ENCODE peak calls at places on chromosomes 3 and 15, in six cellular contexts. Q, K, G, E, C and U are unnamed samples. For H3K27me3 and H3K4me1, the result is how much of the 10 kb centered on the place peaks cover.

GRCh38 chr3:24548278-24548677 is 53.6 kb upstream of the THRB start:
- DNase-seq in Q (no peak), K (no peak), G (no peak), E (no peak), C (no peak), U (peak)

GRCh38 chr3:8702560-8702959 is 31.0 kb upstream of the CAV3 start:
- DNase-seq in Q (no peak), K (peak), G (no peak), E (no peak), C (peak), U (no peak)

GRCh38 chr3:156609115-156609514 is 54.2 kb upstream of the SSR3 start:
- DNase-seq in Q (no peak), K (no peak), G (no peak), E (no peak), C (no peak), U (no peak)

GRCh38 chr3:146498002-146498736 is 28.8 kb upstream of the PLSCR2 start:
- DNase-seq in Q (no peak), K (no peak), G (no peak), E (no peak), C (no peak), U (no peak)

GRCh38 chr3:155549087-155549486 is 195.8 kb downstream of the PLCH1 start:
- DNase-seq in Q (no peak), K (no peak), G (no peak), E (no peak), C (no peak), U (no peak)

GRCh38 chr15:63600646-63601025 is 3.4 kb downstream of the FBXL22 start:
- DNase-seq in Q (peak), K (peak), G (peak), E (peak), C (no peak), U (peak)

GRCh38 chr3:151171145-151171544 is 31.9 kb downstream of the GPR171 start:
- DNase-seq in Q (no peak), K (no peak), G (no peak), E (peak), C (no peak), U (no peak)

GRCh38 chr3:196918968-196919367 is 23.4 kb downstream of the NCBP2 start:
- DNase-seq in Q (no peak), K (no peak), G (no peak), E (no peak), C (no peak), U (no peak)

GRCh38 chr3:133970916-133971315 is 58.8 kb downstream of the SLCO2A1 start:
- DNase-seq in Q (no peak), K (no peak), G (no peak), E (no peak), C (no peak), U (no peak)

GRCh38 chr3:174784206-174784934 is 74.8 kb upstream of the NAALADL2 start:
- DNase-seq in Q (no peak), K (peak), G (no peak), E (no peak), C (no peak), U (no peak)

GRCh38 chr3:27661813-27662212 is 60.3 kb downstream of the EOMES start:
- DNase-seq in Q (no peak), K (no peak), G (no peak), E (no peak), C (no peak), U (no peak)

GRCh38 chr15:89178307-89178977 is 42.9 kb downstream of the RLBP1 start:
- DNase-seq in Q (no peak), K (no peak), G (no peak), E (no peak), C (no peak), U (peak)

GRCh38 chr3:144380832-144381231 is 409.2 kb downstream of the DIPK2A start:
- DNase-seq in Q (no peak), K (peak), G (no peak), E (no peak), C (no peak), U (no peak)

GRCh38 chr15:73851679-73852078 is 21.7 kb upstream of the TBC1D21 start:
- DNase-seq in Q (no peak), K (peak), G (peak), E (peak), C (peak), U (peak)

GRCh38 chr3:161148832-161149475 is 43.8 kb upstream of the B3GALNT1 start:
- DNase-seq in Q (no peak), K (peak), G (no peak), E (no peak), C (no peak), U (no peak)

GRCh38 chr3:160368804-160369203 is 30.2 kb downstream of the IFT80 start:
- DNase-seq in Q (no peak), K (peak), G (no peak), E (no peak), C (no peak), U (no peak)

GRCh38 chr3:75265897-75266296 is 398.2 kb upstream of the FRG2C start:
- DNase-seq in Q (no peak), K (no peak), G (no peak), E (no peak), C (no peak), U (no peak)

GRCh38 chr15:90400759-90401314 is 12.8 kb downstream of the IQGAP1 start:
- DNase-seq in Q (peak), K (peak), G (peak), E (peak), C (peak), U (peak)

GRCh38 chr3:118447326-118447725 is 587.3 kb downstream of the IGSF11 start:
- DNase-seq in Q (no peak), K (no peak), G (no peak), E (no peak), C (peak), U (no peak)

GRCh38 chr3:181329024-181329423 is 339.5 kb upstream of the DNAJC19 start:
- DNase-seq in Q (no peak), K (peak), G (no peak), E (no peak), C (no peak), U (no peak)

GRCh38 chr3:127305499-127305898 is 17.7 kb upstream of the PRR20G start:
- DNase-seq in Q (no peak), K (no peak), G (no peak), E (no peak), C (no peak), U (no peak)
- H3K27me3 ChIP-seq in Q (under half), K (under half), G (under half), E (under half), C (under half), U (under half)

GRCh38 chr3:141740349-141740748 is 2.3 kb downstream of the RNF7 start:
- DNase-seq in Q (no peak), K (no peak), G (no peak), E (no peak), C (no peak), U (no peak)
- H3K4me1 ChIP-seq in Q (under half), K (under half), G (under half), E (under half), C (under half), U (under half)

GRCh38 chr3:113895964-113896363 is 51.8 kb upstream of the ZDHHC23 start:
- DNase-seq in Q (no peak), K (peak), G (no peak), E (no peak), C (no peak), U (no peak)

GRCh38 chr3:113894927-113895326 is 52.9 kb upstream of the ZDHHC23 start:
- DNase-seq in Q (no peak), K (no peak), G (no peak), E (no peak), C (no peak), U (no peak)

GRCh38 chr3:113896930-113897329 is 50.9 kb upstream of the ZDHHC23 start:
- DNase-seq in Q (no peak), K (no peak), G (no peak), E (no peak), C (no peak), U (no peak)

GRCh38 chr3:113897373-113897777 is 50.4 kb upstream of the ZDHHC23 start:
- DNase-seq in Q (no peak), K (peak), G (no peak), E (peak), C (no peak), U (no peak)

GRCh38 chr3:113898892-113899291 is 48.9 kb upstream of the ZDHHC23 start:
- DNase-seq in Q (no peak), K (no peak), G (no peak), E (no peak), C (no peak), U (no peak)
- H3K27ac ChIP-seq in Q (no peak), K (no peak), G (no peak), E (no peak), C (no peak), U (no peak)

GRCh38 chr15:45377630-45378148 is 655 bp downstream of the GATM start:
- DNase-seq in Q (no peak), K (no peak), G (peak), E (peak), C (no peak), U (peak)
- H3K27me3 ChIP-seq in Q (under half), K (under half), G (under half), E (under half), C (under half), U (under half)

GRCh38 chr3:12655701-12656100 is 8.2 kb downstream of the RAF1 start:
- DNase-seq in Q (no peak), K (no peak), G (no peak), E (no peak), C (no peak), U (no peak)

GRCh38 chr3:12659316-12660015 is 4.5 kb downstream of the RAF1 start:
- DNase-seq in Q (no peak), K (peak), G (no peak), E (no peak), C (no peak), U (peak)

GRCh38 chr3:12656193-12656592 is 7.7 kb downstream of the RAF1 start:
- DNase-seq in Q (no peak), K (peak), G (no peak), E (no peak), C (no peak), U (no peak)

GRCh38 chr3:12658593-12659058 is 5.3 kb downstream of the RAF1 start:
- DNase-seq in Q (no peak), K (peak), G (no peak), E (no peak), C (no peak), U (peak)

DNA sequence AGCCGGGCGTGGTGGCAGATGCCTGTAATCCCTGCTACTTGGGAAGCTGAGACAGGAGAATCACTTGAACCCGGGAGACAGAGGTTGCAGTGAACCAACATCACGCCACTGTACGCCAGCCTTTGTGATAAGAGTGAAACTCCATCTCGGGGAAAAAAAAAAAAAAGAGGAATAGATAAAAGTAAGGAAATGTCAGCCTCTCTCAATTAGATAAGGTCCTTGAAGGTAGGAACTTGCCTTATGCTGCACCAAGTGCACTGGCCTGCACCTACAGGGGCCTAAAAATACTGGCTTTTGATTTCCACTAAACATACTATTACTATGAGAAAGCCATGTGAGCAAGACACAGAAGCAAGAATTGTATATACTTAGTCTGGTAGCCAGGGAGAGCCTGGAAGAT is 7.1 kb downstream of the RAF1 start:
- DNase-seq in Q (no peak), K (no peak), G (no peak), E (no peak), C (no peak), U (no peak)
- H3K4me1 ChIP-seq in Q (under half), K (under half), G (under half), E (under half), C (under half), U (under half)

DNA sequence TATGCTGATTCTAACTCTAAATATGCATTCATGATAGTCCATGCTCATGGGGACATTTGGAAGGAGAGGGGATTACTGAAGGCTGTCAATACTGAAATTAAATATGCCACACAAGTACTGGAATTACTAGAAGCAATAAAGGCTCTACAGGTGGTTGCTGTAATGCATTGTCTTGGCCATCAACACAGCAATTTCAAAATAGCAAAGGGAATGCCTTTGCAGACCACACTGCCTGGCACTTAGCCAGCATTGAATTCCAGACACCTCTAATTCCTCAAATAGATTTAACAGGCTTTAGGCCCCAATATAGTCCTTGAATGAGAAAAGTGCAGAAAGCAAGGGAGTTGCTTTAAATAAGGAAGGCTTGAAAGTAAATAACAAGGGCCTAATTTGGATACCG is 115.8 kb upstream of the PLCL2 start:
- DNase-seq in Q (no peak), K (peak), G (no peak), E (no peak), C (no peak), U (peak)
- H3K27ac ChIP-seq in Q (peak), K (no peak), G (no peak), E (no peak), C (no peak), U (peak)

DNA sequence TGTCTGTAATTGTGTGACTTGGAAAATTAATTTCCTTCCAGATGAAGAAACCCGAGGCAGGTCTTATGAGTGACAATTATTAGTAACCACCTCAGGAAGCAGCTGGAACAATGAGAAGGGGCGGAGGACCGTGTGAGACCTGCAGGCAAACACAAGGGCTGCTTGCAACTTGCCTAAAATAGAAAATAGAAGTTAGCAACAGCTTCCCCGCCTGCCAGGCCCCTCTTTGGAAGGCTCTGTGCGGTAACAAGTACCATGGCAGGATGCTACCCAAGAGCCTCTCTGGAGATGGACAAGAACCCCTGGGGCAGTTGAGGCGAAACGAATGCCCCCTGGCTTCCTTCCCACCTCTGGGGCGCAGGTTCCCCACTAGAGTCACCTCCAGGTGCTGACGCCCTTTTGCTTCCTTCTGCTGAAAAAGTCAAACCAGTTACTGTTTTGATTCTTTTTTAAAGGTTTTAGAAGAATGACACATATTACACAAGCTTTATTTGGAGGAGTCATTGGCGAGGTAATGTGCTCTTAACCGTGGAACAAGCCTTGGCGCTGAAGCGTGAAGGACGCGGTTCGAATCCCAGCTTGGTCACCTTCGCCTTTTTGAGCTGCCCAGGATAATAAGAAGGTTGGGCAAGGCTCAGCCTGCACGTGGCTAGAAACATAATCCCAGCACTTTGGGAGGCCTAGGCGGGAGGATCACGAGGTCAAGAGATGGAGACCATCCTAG is 47.0 kb upstream of the SYNM start:
- DNase-seq in Q (no peak), K (no peak), G (no peak), E (no peak), C (no peak), U (no peak)
- H3K27me3 ChIP-seq in Q (under half), K (under half), G (under half), E (under half), C (under half), U (under half)

DNA sequence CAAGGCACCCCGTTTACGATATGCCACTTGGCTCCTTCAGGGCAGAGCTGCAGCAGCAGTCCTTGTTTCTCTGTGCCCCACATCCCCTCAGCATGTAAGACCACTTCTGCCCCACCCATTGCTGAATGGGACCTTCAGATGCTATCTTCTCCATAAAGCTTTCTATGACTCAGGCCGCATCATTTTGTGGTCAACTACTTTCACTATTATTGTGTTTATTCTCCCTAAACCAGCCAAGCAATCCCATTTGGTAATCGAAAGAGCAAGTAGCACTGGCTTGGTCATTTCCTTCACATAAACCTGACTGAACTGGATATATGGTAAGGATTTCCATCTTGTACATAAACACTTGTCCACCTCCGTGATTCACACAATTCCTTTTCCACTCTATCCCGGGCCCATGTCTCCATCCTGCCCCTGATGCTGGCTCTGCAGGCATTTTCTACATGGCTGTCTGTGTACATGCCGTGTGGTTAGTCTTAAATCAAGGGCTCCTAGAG is 25.7 kb downstream of the LIPC start:
- DNase-seq in Q (no peak), K (peak), G (no peak), E (no peak), C (no peak), U (peak)
- H3K4me1 ChIP-seq in Q (under half), K (half or more), G (under half), E (under half), C (under half), U (under half)

GRCh38 chr3:53167418-53168174 is 6.6 kb downstream of the PRKCD start:
- DNase-seq in Q (no peak), K (no peak), G (no peak), E (no peak), C (no peak), U (no peak)

GRCh38 chr3:53170325-53171108 is 9.5 kb downstream of the PRKCD start:
- DNase-seq in Q (peak), K (no peak), G (no peak), E (no peak), C (no peak), U (no peak)

GRCh38 chr3:53168175-53168923 is 7.3 kb downstream of the PRKCD start:
- DNase-seq in Q (no peak), K (no peak), G (no peak), E (no peak), C (no peak), U (no peak)

GRCh38 chr3:53169832-53170324 is 8.9 kb downstream of the PRKCD start:
- DNase-seq in Q (no peak), K (no peak), G (no peak), E (no peak), C (no peak), U (no peak)

DNA sequence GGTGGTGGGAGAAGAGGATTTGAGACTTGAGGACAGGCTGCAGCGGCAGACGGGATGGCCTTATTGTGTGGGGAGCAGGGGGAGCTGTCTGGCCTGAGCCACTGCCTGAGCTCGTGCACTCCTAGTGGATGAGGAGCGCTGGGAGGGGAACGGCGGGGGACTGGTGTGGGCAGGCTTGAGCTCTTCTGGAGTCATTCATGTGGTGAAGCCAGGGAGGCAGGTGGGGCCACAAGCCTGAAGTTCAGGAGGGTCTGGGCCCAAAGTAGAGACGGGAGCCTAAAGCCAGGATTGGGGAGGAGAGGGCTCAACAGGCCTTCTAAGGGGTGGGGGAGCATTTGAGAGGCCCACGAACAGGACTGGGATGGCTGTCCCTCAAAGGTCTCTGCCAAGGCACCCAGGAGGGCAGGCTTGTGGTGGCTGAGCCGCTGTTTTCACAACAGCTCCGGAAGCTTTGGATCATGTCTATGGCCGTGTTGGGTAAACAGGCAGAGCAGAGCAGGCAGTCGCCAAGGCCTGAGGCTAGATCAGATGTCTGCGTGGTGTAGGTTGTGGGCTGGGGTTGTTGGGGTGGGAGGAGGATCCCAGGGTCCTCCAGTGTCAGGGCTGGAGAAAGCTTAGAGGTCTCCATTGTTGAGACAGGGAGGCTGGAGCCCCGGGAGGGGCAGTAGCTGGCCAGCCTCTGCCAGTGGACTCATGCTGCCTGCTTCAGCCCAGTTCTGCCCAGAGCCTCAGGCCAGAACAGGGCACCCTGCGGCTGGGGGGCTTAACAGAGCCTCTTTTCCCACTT is 8.2 kb downstream of the PRKCD start:
- DNase-seq in Q (no peak), K (no peak), G (no peak), E (no peak), C (no peak), U (no peak)
- H3K27ac ChIP-seq in Q (no peak), K (no peak), G (no peak), E (peak), C (no peak), U (no peak)